ENCODE peak calls at places on chromosome 13, in eight cellular contexts. W, V, L, B, S, G, U and T are unnamed samples.
A peak's percentile ranks its signal among the peaks of the same experiment; 100 is the strongest.

GRCh38 chr13:78596701-78597550 is 6.4 kb downstream of the POU4F1 start:
- DNase-seq in U (no peak), B (no peak), G (no peak), S (no peak), V (no peak), W (no peak), L (no peak), T (peak; percentile 32)

GRCh38 chr13:96822900-96823299 is 171.4 kb downstream of the OXGR1 start:
- DNase-seq in L (peak; percentile 40), W (no peak), B (no peak), G (no peak), V (no peak), U (no peak), S (no peak), T (peak; percentile 49)

GRCh38 chr13:65112123-65113075 is 2117.7 kb downstream of the PCDH9 start:
- DNase-seq in U (no peak), V (no peak), G (no peak), S (no peak), W (no peak), L (no peak), B (no peak), T (no peak)

GRCh38 chr13:66313408-66313807 is 916.7 kb downstream of the PCDH9 start:
- DNase-seq in V (no peak), W (no peak), G (no peak), B (no peak), S (no peak), U (no peak), L (no peak), T (no peak)

GRCh38 chr13:21744149-21744548 is 73.3 kb downstream of the FGF9 start:
- DNase-seq in S (no peak), U (no peak), L (no peak), G (no peak), W (no peak), B (no peak), V (no peak), T (no peak)

GRCh38 chr13:84607614-84608013 is 725.3 kb upstream of the SLITRK1 start:
- DNase-seq in V (no peak), L (peak; percentile 21), W (no peak), U (no peak), B (no peak), G (peak; percentile 7), S (no peak), T (no peak)

GRCh38 chr13:21637296-21637695 is 33.3 kb upstream of the MICU2 start:
- DNase-seq in G (no peak), L (no peak), S (peak; percentile 89), U (no peak), W (no peak), V (peak; percentile 94), B (peak; percentile 76), T (peak; percentile 93)

GRCh38 chr13:36033035-36033434 is 98.1 kb downstream of the DCLK1 start:
- DNase-seq in L (no peak), G (no peak), U (no peak), V (no peak), W (no peak), S (no peak), B (no peak), T (no peak)

GRCh38 chr13:36193151-36193855 is 21.1 kb downstream of the SOHLH2 start:
- DNase-seq in B (no peak), G (no peak), S (no peak), U (no peak), L (no peak), W (no peak), V (no peak), T (no peak)

GRCh38 chr13:97308735-97309429 is 86.7 kb downstream of the MBNL2 start:
- DNase-seq in V (no peak), B (no peak), L (no peak), S (no peak), U (no peak), G (no peak), W (no peak), T (no peak)

GRCh38 chr13:91778123-91778522 is 379.7 kb downstream of the GPC5 start:
- DNase-seq in W (no peak), V (no peak), B (no peak), S (no peak), G (no peak), L (no peak), U (no peak), T (no peak)

GRCh38 chr13:114013952-114014629 is 40.2 kb upstream of the C13orf46 start:
- DNase-seq in G (no peak), L (no peak), W (no peak), U (no peak), B (no peak), S (no peak), V (no peak), T (no peak)

GRCh38 chr13:114013336-114013735 is 39.5 kb upstream of the C13orf46 start:
- DNase-seq in W (no peak), G (no peak), B (no peak), L (no peak), U (no peak), S (no peak), V (no peak), T (no peak)

GRCh38 chr13:114016321-114017027 is 42.6 kb upstream of the C13orf46 start:
- DNase-seq in W (no peak), G (no peak), B (no peak), V (no peak), S (no peak), U (no peak), L (no peak), T (no peak)

GRCh38 chr13:114015608-114016295 is 41.9 kb upstream of the C13orf46 start:
- DNase-seq in G (no peak), L (peak; percentile 53), V (no peak), W (no peak), U (no peak), B (no peak), S (no peak), T (peak; percentile 24)

DNA sequence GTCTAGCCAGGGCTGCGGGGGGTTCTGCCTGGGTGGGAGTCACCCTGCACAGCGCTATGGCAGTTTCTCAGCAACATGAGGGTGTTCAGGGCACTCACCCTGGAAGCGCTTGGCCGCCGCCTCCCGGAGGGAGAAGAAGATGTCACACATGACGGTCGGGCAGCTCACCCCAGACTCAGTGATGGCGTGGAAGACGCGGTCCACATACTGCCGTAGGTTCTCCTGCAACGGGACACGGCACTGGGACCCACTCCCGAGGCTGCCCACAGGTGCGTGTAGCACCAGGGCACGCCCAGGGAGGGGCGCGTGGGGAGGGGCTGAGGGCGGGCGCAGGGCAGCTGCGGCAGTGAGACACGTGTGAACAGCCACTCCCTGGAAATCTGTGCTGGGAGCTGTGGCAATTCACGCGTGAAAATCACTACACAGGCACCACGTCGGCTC is 41.3 kb upstream of the C13orf46 start:
- DNase-seq in S (no peak), B (no peak), L (no peak), G (no peak), W (no peak), U (no peak), V (no peak), T (no peak)
- H3K27ac ChIP-seq in S (no peak overlapping the region), B (no peak overlapping the region), L (no peak overlapping the region), G (no peak overlapping the region), W (peak overlapping the region; percentile 37), U (no peak overlapping the region), V (peak overlapping the region; percentile 9), T (no peak overlapping the region)

DNA sequence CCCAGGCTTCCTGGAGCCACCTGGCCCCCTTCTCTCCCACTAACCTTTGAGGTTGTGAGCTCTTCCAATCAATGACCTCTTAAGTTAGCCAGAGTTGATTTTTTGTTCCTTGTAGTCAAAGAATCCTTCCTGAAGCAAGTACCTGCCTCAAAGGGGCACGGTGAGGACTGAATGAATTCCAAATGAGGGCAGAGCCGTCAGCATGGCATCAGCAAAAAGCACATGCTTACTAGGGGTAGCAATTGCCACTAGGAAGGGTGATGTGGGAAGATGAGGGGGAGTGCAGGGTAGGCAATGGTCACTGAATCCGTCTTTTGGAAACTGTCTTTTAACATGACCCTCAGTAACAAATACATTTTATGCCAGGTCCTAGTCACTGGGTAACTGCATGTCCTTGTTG is 15.6 kb upstream of the DHRS12 start:
- DNase-seq in G (no peak), V (no peak), B (no peak), L (no peak), U (no peak), W (no peak), S (no peak), T (no peak)
- H3K4me1 ChIP-seq in G (peaks cover 34% of the 10 kb centered on the region), V (peaks cover 8% of the 10 kb centered on the region), B (peaks cover 59% of the 10 kb centered on the region), L (peaks cover 22% of the 10 kb centered on the region), U (peaks cover 94% of the 10 kb centered on the region), W (peaks cover 4% of the 10 kb centered on the region), S (peaks cover 5% of the 10 kb centered on the region), T (no peaks in the 10 kb centered on the region)

GRCh38 chr13:61413572-61413971 is 2.1 kb downstream of the PCDH20 start:
- DNase-seq in U (no peak), G (no peak), S (peak; percentile 50), W (no peak), V (peak; percentile 44), L (no peak), B (peak; percentile 61), T (no peak)
- H3K4me3 ChIP-seq in U (no peak overlapping the region), G (peak overlapping the region; percentile 45), S (peak overlapping the region; percentile 60), W (no peak overlapping the region), V (no peak overlapping the region), L (peak overlapping the region; percentile 58), B (no peak overlapping the region), T (no peak overlapping the region)

DNA sequence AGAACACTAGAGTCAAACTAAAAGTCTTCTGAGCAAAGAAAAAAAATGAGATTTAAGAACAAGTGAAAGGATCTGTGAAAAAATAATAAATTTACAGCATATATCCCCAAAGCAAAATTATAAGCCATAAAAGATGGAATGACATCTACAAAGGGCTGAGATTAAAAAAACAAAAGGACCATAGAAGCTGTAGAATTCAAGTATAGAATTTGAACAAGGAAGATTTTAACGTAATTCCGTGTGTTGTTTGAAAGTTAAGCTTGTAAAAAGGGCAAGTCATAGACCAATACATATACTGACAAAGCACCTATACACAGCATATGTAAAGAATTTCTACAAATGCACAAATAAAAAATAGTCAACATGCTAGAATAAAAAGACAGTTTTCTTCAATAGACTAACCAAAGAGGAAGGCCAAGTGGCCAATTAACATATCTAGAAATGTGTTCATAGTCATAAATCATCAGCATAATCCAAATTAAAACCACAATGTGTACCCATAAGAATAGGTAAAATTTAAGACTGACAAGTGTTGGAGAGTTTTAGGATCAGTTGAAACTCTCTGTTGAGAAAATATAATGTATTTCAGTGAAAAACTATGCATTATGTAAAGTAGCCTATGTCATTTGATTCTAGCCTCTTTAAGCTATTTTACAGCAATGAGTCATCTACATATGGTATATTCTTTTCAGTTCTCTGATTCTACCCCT is 674.9 kb downstream of the OLFM4 start:
- DNase-seq in B (no peak), U (no peak), V (no peak), L (no peak), S (no peak), W (no peak), G (no peak), T (no peak)
- H3K27ac ChIP-seq in B (no peak overlapping the region), U (no peak overlapping the region), V (no peak overlapping the region), L (no peak overlapping the region), S (no peak overlapping the region), W (no peak overlapping the region), G (no peak overlapping the region), T (no peak overlapping the region)

GRCh38 chr13:45333973-45334922 is 6.7 kb downstream of the TPT1 start:
- DNase-seq in U (peak; percentile 21), V (no peak), B (no peak), G (no peak), S (no peak), L (no peak), W (no peak), T (peak; percentile 37)
- H3K4me1 ChIP-seq in U (peaks cover 78% of the 10 kb centered on the region), V (peaks cover 59% of the 10 kb centered on the region), B (peaks cover 82% of the 10 kb centered on the region), G (peaks cover 90% of the 10 kb centered on the region), S (peaks cover 28% of the 10 kb centered on the region), L (peaks cover 88% of the 10 kb centered on the region), W (no peaks in the 10 kb centered on the region), T (peaks cover 30% of the 10 kb centered on the region)

GRCh38 chr13:102555914-102556553 is 40.8 kb upstream of the TPP2 start:
- DNase-seq in L (no peak), U (no peak), W (no peak), G (no peak), V (no peak), B (no peak), S (no peak), T (peak; percentile 5)
- H3K4me3 ChIP-seq in L (no peak overlapping the region), U (no peak overlapping the region), W (no peak overlapping the region), G (no peak overlapping the region), V (no peak overlapping the region), B (no peak overlapping the region), S (no peak overlapping the region), T (no peak overlapping the region)